ENCODE peak calls at places on chromosomes 5 and 9, in six cellular contexts. Y, F, K, O, M and N are unnamed samples.
A peak's percentile ranks its signal among the peaks of the same experiment; 100 is the strongest.

GRCh38 chr5:110043025-110043424 is 353.3 kb downstream of the MAN2A1 start:
- DNase-seq in Y (no peak), F (no peak), K (no peak), O (no peak), M (no peak), N (no peak)

GRCh38 chr5:171426266-171426665 is 6.8 kb downstream of the FGF18 start:
- DNase-seq in Y (no peak), F (no peak), K (no peak), O (no peak), M (no peak), N (no peak)

GRCh38 chr5:166962470-166962869 is 1329.0 kb upstream of the WWC1 start:
- DNase-seq in Y (no peak), F (no peak), K (no peak), O (no peak), M (no peak), N (no peak)

GRCh38 chr5:171365351-171365750 is 22.3 kb upstream of the NPM1 start:
- DNase-seq in Y (no peak), F (peak; percentile 15), K (no peak), O (no peak), M (no peak), N (peak; percentile 21)

GRCh38 chr5:89128097-89128496 is 245.1 kb upstream of the MEF2C start:
- DNase-seq in Y (no peak), F (no peak), K (no peak), O (no peak), M (peak; percentile 39), N (peak; percentile 2)

GRCh38 chr9:75235632-75236031 is 147.3 kb downstream of the OSTF1 start:
- DNase-seq in Y (no peak), F (no peak), K (no peak), O (no peak), M (peak; percentile 95), N (no peak)

GRCh38 chr5:67244345-67244793 is 47.8 kb upstream of the CD180 start:
- DNase-seq in Y (no peak), F (no peak), K (no peak), O (no peak), M (peak; percentile 39), N (no peak)

GRCh38 chr9:123678038-123678877 is 251.7 kb downstream of the DENND1A start:
- DNase-seq in Y (no peak), F (no peak), K (no peak), O (no peak), M (peak; percentile 9), N (no peak)

GRCh38 chr5:180811012-180811622 is 8.5 kb upstream of the MGAT1 start:
- DNase-seq in Y (no peak), F (no peak), K (no peak), O (no peak), M (no peak), N (no peak)

GRCh38 chr5:180801596-180802324 is 846 bp downstream of the MGAT1 start:
- DNase-seq in Y (peak; percentile 20), F (no peak), K (no peak), O (no peak), M (no peak), N (no peak)

GRCh38 chr5:88634014-88634413 is 249.0 kb downstream of the MEF2C start:
- DNase-seq in Y (no peak), F (no peak), K (no peak), O (no peak), M (no peak), N (no peak)

GRCh38 chr9:3809724-3810123 is 283.9 kb upstream of the RFX3 start:
- DNase-seq in Y (no peak), F (no peak), K (peak; percentile 43), O (no peak), M (peak; percentile 63), N (no peak)

GRCh38 chr5:55868846-55869245 is 17.7 kb downstream of the IL31RA start:
- DNase-seq in Y (no peak), F (no peak), K (peak; percentile 98), O (no peak), M (peak; percentile 98), N (peak; percentile 73)

GRCh38 chr9:134024828-134025605 is at the start of gene BRD3OS:
- DNase-seq in Y (peak; percentile 91), F (peak; percentile 94), K (peak; percentile 98), O (peak; percentile 93), M (peak; percentile 100), N (peak; percentile 95)

GRCh38 chr9:134024393-134024792 is 888 bp upstream of the BRD3OS start:
- DNase-seq in Y (no peak), F (no peak), K (no peak), O (no peak), M (no peak), N (no peak)

GRCh38 chr9:134026561-134026960 is 1.3 kb downstream of the BRD3OS start:
- DNase-seq in Y (no peak), F (no peak), K (no peak), O (no peak), M (no peak), N (no peak)

GRCh38 chr9:134026981-134027380 is 1.7 kb downstream of the BRD3OS start:
- DNase-seq in Y (no peak), F (no peak), K (no peak), O (no peak), M (no peak), N (no peak)

GRCh38 chr9:134025606-134026541 is 593 bp downstream of the BRD3OS start:
- DNase-seq in Y (peak; percentile 67), F (peak; percentile 65), K (peak; percentile 17), O (peak; percentile 28), M (peak; percentile 32), N (peak; percentile 64)
- TF ChIP-seq CTCF in Y (no peak), F (peak; percentile 19), K (peak; percentile 63), O (peak; percentile 48), M (no peak), N (peak; percentile 44)

DNA sequence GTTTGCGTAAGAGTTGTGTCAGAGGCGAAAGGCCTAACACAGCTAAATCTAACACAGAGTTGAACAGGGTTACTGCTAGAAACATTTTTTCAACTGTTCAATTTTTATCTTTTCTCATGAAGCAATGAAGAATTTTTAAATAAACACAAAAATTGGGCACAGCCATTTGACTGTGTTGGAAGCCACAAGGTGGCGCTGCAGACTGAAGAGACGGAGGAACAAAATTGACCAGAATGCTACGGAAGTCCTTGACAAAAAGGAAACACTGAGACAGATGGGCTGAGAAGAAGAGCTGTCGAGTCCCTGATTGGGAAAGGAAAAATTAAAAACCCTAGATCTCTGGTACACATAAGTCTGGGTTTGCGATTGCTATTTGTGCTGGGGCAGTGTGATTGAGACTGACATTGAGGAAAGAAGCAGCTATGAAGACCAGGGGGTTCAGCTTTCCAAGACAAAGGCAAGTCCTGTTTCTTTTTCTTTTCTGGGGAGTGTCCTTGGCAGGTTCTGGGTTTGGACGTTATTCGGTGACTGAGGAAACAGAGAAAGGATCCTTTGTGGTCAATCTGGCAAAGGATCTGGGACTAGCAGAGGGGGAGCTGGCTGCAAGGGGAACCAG is at the start of gene PCDHB9:
- DNase-seq in Y (no peak), F (peak; percentile 42), K (peak; percentile 58), O (no peak), M (no peak), N (peak; percentile 59)
- TF ChIP-seq CTCF in Y (peak; percentile 60), F (peak; percentile 34), K (peak; percentile 88), O (no peak), M (peak; percentile 18), N (peak; percentile 56)

GRCh38 chr9:86099695-86100364 is 472 bp upstream of the GOLM1 start:
- DNase-seq in Y (peak; percentile 52), F (peak; percentile 20), K (peak; percentile 25), O (no peak), M (peak; percentile 52), N (peak; percentile 46)
- TF ChIP-seq CTCF in Y (no peak), F (no peak), K (no peak), O (peak; percentile 7), M (peak; percentile 11), N (no peak)

GRCh38 chr5:58965677-58966414 is 383.0 kb downstream of the RAB3C start:
- DNase-seq in Y (no peak), F (no peak), K (no peak), O (no peak), M (no peak), N (no peak)
- TF ChIP-seq CTCF in Y (no peak), F (no peak), K (peak; percentile 20), O (no peak), M (no peak), N (no peak)

DNA sequence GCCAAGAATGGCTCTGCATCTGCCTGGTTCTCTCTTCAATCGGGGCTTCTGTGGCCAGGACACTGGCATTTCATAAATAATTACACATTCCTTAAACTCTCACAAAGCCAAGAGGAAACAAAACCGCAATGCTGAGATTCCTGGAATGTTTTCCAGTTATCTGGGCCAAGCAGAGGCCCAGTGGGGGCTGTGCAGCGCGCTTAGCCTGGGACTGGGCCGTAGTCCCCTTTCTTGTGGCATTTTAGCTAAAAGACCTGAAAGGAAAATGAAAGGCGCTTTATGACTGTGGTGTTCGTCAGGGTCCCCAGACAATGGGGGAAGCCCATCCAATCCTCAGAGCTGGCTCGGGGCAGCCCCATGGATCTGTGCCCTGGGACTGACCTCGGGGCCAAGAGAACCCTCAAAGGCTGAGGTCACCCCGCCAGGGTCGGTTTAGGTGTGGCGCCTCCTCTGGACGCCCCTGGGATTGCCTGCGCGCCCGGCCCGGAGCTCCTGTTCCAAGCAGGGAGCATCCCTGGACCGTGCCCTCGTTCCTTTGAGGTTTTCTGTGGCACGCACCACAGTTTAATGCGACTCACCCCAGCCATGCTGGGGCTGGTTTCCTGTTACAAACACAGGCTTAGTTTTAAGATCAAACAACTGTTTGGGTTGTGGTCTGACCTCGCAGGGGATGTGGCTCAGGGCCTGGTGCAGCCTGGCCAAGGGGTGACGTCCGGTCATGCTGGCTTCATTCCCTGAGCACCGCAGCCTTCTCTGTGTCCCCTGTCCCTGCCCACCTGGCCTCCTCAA is 51.5 kb upstream of the NKD2 start:
- DNase-seq in Y (peak; percentile 63), F (no peak), K (peak; percentile 82), O (peak; percentile 7), M (no peak), N (peak; percentile 89)
- TF ChIP-seq CTCF in Y (no peak), F (peak; percentile 11), K (peak; percentile 81), O (peak; percentile 35), M (no peak), N (no peak)